ENCODE peak calls at places on chromosomes 12 and 14, in four cellular contexts. T, B, D and G are unnamed samples.

GRCh38 chr12:6792522-6793201 is 3.3 kb downstream of the CD4 start:
- DNase-seq in T (no peak), B (peak; percentile 31), D (no peak), G (no peak)

GRCh38 chr12:14157129-14157747 is 175.8 kb upstream of the GRIN2B start:
- DNase-seq in T (no peak), B (peak; percentile 63), D (no peak), G (no peak)

GRCh38 chr12:119828300-119828699 is 48.8 kb downstream of the CIT start:
- DNase-seq in T (no peak), B (no peak), D (no peak), G (no peak)

GRCh38 chr14:34628681-34629135 is 1.2 kb downstream of the SNX6 start:
- DNase-seq in T (no peak), B (no peak), D (peak; percentile 37), G (peak; percentile 40)

GRCh38 chr14:76876076-76876475 is 49.9 kb downstream of the LRRC74A start:
- DNase-seq in T (peak; percentile 15), B (peak; percentile 25), D (peak; percentile 66), G (peak; percentile 79)

GRCh38 chr12:85688837-85689236 is 147.4 kb downstream of the RASSF9 start:
- DNase-seq in T (no peak), B (no peak), D (peak; percentile 14), G (no peak)

GRCh38 chr14:45610303-45610702 is 357.3 kb upstream of the MIS18BP1 start:
- DNase-seq in T (no peak), B (no peak), D (peak; percentile 7), G (no peak)

GRCh38 chr14:61452452-61452851 is 131.1 kb downstream of the PRKCH start:
- DNase-seq in T (no peak), B (no peak), D (no peak), G (no peak)

GRCh38 chr14:103362780-103363179 is 22.4 kb upstream of the MARK3 start:
- DNase-seq in T (no peak), B (no peak), D (no peak), G (no peak)

GRCh38 chr12:115267891-115268290 is 583.9 kb upstream of the TBX3 start:
- DNase-seq in T (no peak), B (no peak), D (no peak), G (no peak)